ENCODE peak calls at places on chromosome 7, in four cellular contexts. J is GM12878, I is H1, C is GM12892. D is an unnamed sample.

GRCh38 chr7:38542156-38542555 is 89.0 kb downstream of the AMPH start:
- DNase-seq in J (no peak), I (no peak), C (no peak), D (no peak)

GRCh38 chr7:149172534-149172920 is 22.8 kb upstream of the ZNF282 start:
- DNase-seq in J (no peak), I (no peak), C (no peak), D (no peak)

GRCh38 chr7:111931016-111931517 is 275.1 kb downstream of the DOCK4 start:
- DNase-seq in J (no peak), I (no peak), C (no peak), D (no peak)

GRCh38 chr7:94509264-94509878 is at the start of gene CASD1:
- DNase-seq in J (no peak), I (peak), C (no peak), D (peak)

GRCh38 chr7:4302203-4302905 is 379.7 kb upstream of the FOXK1 start:
- DNase-seq in J (no peak), I (no peak), C (no peak), D (no peak)

GRCh38 chr7:153943428-153944370 is 108.5 kb upstream of the DPP6 start:
- DNase-seq in J (no peak), I (no peak), C (no peak), D (no peak)

GRCh38 chr7:16431646-16432424 is 10.5 kb upstream of the CRPPA start:
- DNase-seq in J (no peak), I (no peak), C (no peak), D (no peak)

GRCh38 chr7:133703547-133703946 is 423.6 kb upstream of the LRGUK start:
- DNase-seq in J (no peak), I (no peak), C (no peak), D (no peak)

GRCh38 chr7:77439572-77439971 is 23.4 kb upstream of the GSAP start:
- DNase-seq in J (no peak), I (no peak), C (no peak), D (no peak)

GRCh38 chr7:103637080-103637479 is 191.1 kb upstream of the SLC26A5 start:
- DNase-seq in J (no peak), I (no peak), C (no peak), D (no peak)

GRCh38 chr7:128783143-128783799 is 7.7 kb upstream of the OPN1SW start:
- DNase-seq in J (no peak), I (peak), C (no peak), D (no peak)

GRCh38 chr7:151172273-151173141 is 5.0 kb upstream of the GBX1 start:
- DNase-seq in J (no peak), I (peak), C (peak), D (peak)

GRCh38 chr7:78055160-78055559 is 256.6 kb downstream of the PHTF2 start:
- DNase-seq in J (no peak), I (no peak), C (no peak), D (no peak)

GRCh38 chr7:17054206-17054605 is 172.4 kb upstream of the AGR3 start:
- DNase-seq in J (no peak), I (no peak), C (no peak), D (no peak)

GRCh38 chr7:50822110-50822509 is 39.4 kb upstream of the GRB10 start:
- DNase-seq in J (no peak), I (no peak), C (no peak), D (no peak)

GRCh38 chr7:138459300-138460175 is 521 bp upstream of the TRIM24 start:
- DNase-seq in J (peak), I (peak), C (no peak), D (no peak)

GRCh38 chr7:7996568-7996967 is 28.0 kb downstream of the GLCCI1 start:
- DNase-seq in J (no peak), I (no peak), C (no peak), D (no peak)

GRCh38 chr7:99791021-99791420 is 7.0 kb upstream of the CYP3A4 start:
- DNase-seq in J (no peak), I (no peak), C (no peak), D (no peak)

GRCh38 chr7:20562461-20562860 is 53.0 kb upstream of the ABCB5 start:
- DNase-seq in J (no peak), I (no peak), C (no peak), D (no peak)

GRCh38 chr7:143372070-143372469 is 9.1 kb upstream of the ZYX start:
- DNase-seq in J (no peak), I (no peak), C (no peak), D (no peak)

GRCh38 chr7:123154231-123154860 is 45.4 kb downstream of the SLC13A1 start:
- DNase-seq in J (peak), I (peak), C (no peak), D (peak)

GRCh38 chr7:108890862-108891261 is 321.2 kb downstream of the DNAJB9 start:
- DNase-seq in J (no peak), I (no peak), C (no peak), D (no peak)

GRCh38 chr7:70392870-70393269 is 739.1 kb upstream of the GALNT17 start:
- DNase-seq in J (no peak), I (peak), C (no peak), D (no peak)

GRCh38 chr7:106891545-106892410 is 26.7 kb downstream of the PIK3CG start:
- DNase-seq in J (no peak), I (no peak), C (no peak), D (no peak)

GRCh38 chr7:67311901-67312300 is 315.3 kb downstream of the TYW1 start:
- DNase-seq in J (no peak), I (no peak), C (no peak), D (no peak)

GRCh38 chr7:150621376-150621775 is 10.8 kb downstream of the GIMAP6 start:
- DNase-seq in J (no peak), I (no peak), C (no peak), D (no peak)

GRCh38 chr7:60706-61105 is 131.7 kb upstream of the FAM20C start:
- DNase-seq in J (no peak), I (no peak), C (no peak), D (no peak)

DNA sequence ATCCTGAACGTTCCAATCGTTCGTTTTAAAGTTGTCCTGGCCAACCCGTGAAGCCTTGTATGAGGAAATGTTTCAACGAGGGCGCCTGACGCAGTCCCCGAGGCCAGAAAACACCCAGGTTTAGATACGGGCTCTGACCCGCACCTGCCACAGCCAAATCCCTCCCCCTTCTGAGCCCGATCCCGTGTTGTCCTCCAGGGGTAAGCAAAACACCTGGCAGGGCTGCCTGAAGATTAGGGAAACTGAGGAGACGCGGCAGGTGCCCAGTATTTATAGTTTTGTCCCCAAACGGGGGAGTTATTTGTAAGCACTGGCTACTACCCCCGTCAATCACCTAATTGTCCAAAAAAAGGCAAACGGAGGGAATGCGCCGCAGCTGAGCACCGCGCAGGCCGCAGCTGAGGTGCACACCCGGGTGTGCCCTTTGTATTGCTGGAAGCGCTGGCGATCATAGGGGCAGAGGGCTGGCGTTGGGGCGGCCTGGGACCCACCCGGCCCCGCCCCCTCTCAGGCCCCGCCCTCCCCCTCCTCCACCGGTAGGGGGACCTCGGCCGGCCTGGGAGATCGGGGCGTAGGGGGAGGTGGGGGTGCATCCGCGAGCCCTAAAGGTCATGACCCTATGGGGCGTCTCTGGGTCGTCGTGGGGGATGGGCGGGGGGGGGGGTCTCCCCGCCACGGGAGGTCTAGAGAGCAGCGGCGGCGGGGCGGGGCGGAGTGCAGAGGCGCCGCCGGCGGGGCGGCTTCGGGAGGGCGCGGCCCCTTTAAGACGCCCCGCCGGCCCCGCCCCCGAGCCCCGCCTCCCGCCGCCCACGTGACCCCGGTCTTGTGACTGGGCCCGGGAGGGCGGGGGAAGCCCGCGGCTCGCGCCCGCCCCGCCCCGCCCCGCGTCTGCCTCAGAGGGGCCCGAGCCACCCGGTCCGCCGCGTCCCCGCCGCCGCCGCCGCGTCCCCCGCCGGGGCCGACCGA is at the start of gene BRI3:
- DNase-seq in J (peak), I (peak), C (peak), D (peak)
- TF ChIP-seq POLR2A in J (peak), I (no peak), C (peak), D (no peak)

DNA sequence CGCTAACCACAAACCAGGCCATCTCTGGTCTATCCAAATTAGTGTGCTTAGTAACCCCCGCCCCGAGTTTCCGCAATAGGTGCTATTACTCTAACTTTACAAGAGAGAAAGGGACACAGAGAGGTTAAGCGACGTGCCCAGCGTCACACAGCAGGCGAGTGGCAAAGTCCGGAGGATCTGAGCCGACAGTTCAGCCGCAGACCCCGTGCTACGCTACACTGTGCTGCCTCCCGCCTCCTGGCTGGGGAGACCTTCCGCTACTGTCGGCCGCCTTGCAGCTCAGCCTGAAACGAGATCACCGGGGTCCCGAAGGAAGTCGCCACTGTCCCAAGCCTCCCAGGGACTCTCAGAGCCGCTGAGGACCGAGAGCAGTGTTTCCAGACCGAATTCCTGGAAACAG is 799 bp downstream of the INTS1 start:
- DNase-seq in J (no peak), I (no peak), C (no peak), D (no peak)
- TF ChIP-seq TAF1 in J (no peak), I (no peak), C (no peak), D (no peak)

DNA sequence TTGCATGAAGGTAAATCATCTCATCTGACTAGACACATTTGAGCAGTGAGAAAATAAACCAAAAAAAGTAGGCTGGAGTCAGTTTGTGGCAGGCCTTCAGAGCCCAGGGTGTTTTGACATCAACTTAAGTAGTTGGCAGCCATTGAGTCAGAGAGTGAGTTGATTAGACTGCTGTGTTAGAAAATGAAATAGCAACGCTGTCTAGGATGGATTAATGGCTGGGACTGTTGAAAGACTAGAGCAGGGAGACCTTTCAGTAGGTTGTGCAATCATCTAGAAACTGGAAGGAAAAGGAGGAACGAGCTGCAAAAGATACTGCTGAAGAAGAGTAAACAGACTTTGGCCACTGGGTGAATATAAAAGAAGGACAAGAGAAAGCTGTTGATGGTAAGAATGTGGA is 28.6 kb upstream of the TRIL start:
- DNase-seq in J (no peak), I (no peak), C (no peak), D (no peak)
- TF ChIP-seq POLR2AphosphoS5 in J (no peak), I (no peak), C (no peak), D (no peak)

GRCh38 chr7:12315049-12315448 is 88.6 kb downstream of the VWDE start:
- DNase-seq in J (no peak), I (no peak), C (no peak), D (no peak)
- TF ChIP-seq POLR2A in J (no peak), I (no peak), C (no peak), D (no peak)

D was measured in GM12891.